ENCODE peak calls at places on chromosome 19, in seven cellular contexts. Y is stimulated activated CD4-positive, alpha-beta T cell treated with anti-CD3 and anti-CD28 coated beads, Interleukin-12 subunit alpha, Interleukin-12 subunit beta, amount 100 ng/mL, for 48 hours; U is ovary; Z is kidney epithelial cell; G is NCI-H748 treated with DMSO at 0.1 percent for 48 hours; D is H9; B is adrenal gland. P is an unnamed sample.

GRCh38 chr19:7863971-7864718 is 10.0 kb downstream of the PRR36 start:
- DNase-seq in Y (no peak), U (peak), Z (no peak), G (no peak), D (no peak), B (no peak), P (no peak)

GRCh38 chr19:32676186-32676894 is 692 bp downstream of the RGS9BP start:
- DNase-seq in Y (no peak), U (no peak), Z (no peak), G (peak), D (peak), B (peak), P (no peak)

GRCh38 chr19:47495478-47496372 is 11.7 kb upstream of the KPTN start:
- DNase-seq in Y (no peak), U (no peak), Z (no peak), G (no peak), D (no peak), B (no peak), P (peak)

GRCh38 chr19:1882089-1882785 is 3.1 kb downstream of the ABHD17A start:
- DNase-seq in Y (peak), U (no peak), Z (no peak), G (no peak), D (peak), B (no peak), P (no peak)

GRCh38 chr19:28318469-28319179 is 894.3 kb downstream of the UQCRFS1 start:
- DNase-seq in Y (no peak), U (no peak), Z (no peak), G (no peak), D (no peak), B (no peak), P (no peak)

GRCh38 chr19:15091918-15092753 is 10.1 kb downstream of the OR1I1 start:
- DNase-seq in Y (peak), U (no peak), Z (no peak), G (peak), D (peak), B (peak), P (peak)

GRCh38 chr19:56404705-56405056 is 549 bp downstream of the ZNF583 start:
- DNase-seq in Y (no peak), U (no peak), Z (no peak), G (no peak), D (no peak), B (peak), P (no peak)

GRCh38 chr19:49681830-49682229 is 4.8 kb downstream of the PRMT1 start:
- DNase-seq in Y (no peak), U (peak), Z (no peak), G (no peak), D (no peak), B (peak), P (no peak)

GRCh38 chr19:23071087-23071511 is 45.7 kb upstream of the ZNF730 start:
- DNase-seq in Y (no peak), U (peak), Z (no peak), G (peak), D (peak), B (no peak), P (no peak)

GRCh38 chr19:48696353-48697010 is 711 bp downstream of the FUT2 start:
- DNase-seq in Y (no peak), U (no peak), Z (no peak), G (no peak), D (peak), B (no peak), P (peak)

GRCh38 chr19:15161028-15161984 is 39.5 kb downstream of the NOTCH3 start:
- DNase-seq in Y (no peak), U (no peak), Z (no peak), G (no peak), D (no peak), B (no peak), P (no peak)

GRCh38 chr19:4575267-4575793 is 15.8 kb upstream of the SEMA6B start:
- DNase-seq in Y (no peak), U (peak), Z (peak), G (no peak), D (peak), B (peak), P (no peak)

GRCh38 chr19:50198431-50199253 is 4.8 kb upstream of the MYH14 start:
- DNase-seq in Y (no peak), U (no peak), Z (no peak), G (no peak), D (no peak), B (no peak), P (no peak)

GRCh38 chr19:33054623-33055022 is 10.1 kb downstream of the RHPN2 start:
- DNase-seq in Y (no peak), U (no peak), Z (no peak), G (no peak), D (no peak), B (no peak), P (no peak)

GRCh38 chr19:15810335-15810734 is 5.1 kb downstream of the OR10H1 start:
- DNase-seq in Y (no peak), U (no peak), Z (no peak), G (no peak), D (no peak), B (peak), P (no peak)

GRCh38 chr19:6239401-6239844 is 40.4 kb downstream of the MLLT1 start:
- DNase-seq in Y (no peak), U (peak), Z (no peak), G (no peak), D (no peak), B (peak), P (no peak)

GRCh38 chr19:39193785-39194184 is 3.0 kb upstream of the NCCRP1 start:
- DNase-seq in Y (no peak), U (no peak), Z (no peak), G (no peak), D (no peak), B (no peak), P (no peak)

GRCh38 chr19:33677745-33678426 is 56.1 kb downstream of the CHST8 start:
- DNase-seq in Y (no peak), U (no peak), Z (no peak), G (no peak), D (peak), B (no peak), P (no peak)

GRCh38 chr19:6056282-6056741 is 54.0 kb downstream of the RFX2 start:
- DNase-seq in Y (no peak), U (no peak), Z (no peak), G (no peak), D (no peak), B (no peak), P (no peak)

GRCh38 chr19:54379187-54379678 is 14.5 kb upstream of the LAIR1 start:
- DNase-seq in Y (no peak), U (no peak), Z (no peak), G (no peak), D (no peak), B (no peak), P (no peak)

GRCh38 chr19:12723643-12724426 is at the start of gene TNPO2:
- DNase-seq in Y (peak), U (peak), Z (peak), G (peak), D (peak), B (peak), P (peak)

GRCh38 chr19:51081476-51081875 is 1.2 kb downstream of the KLK14 start:
- DNase-seq in Y (no peak), U (no peak), Z (no peak), G (no peak), D (no peak), B (no peak), P (no peak)

GRCh38 chr19:18417250-18418033 is 1.8 kb upstream of the SSBP4 start:
- DNase-seq in Y (no peak), U (peak), Z (no peak), G (peak), D (peak), B (peak), P (no peak)

GRCh38 chr19:6272913-6273600 is 6.7 kb downstream of the MLLT1 start:
- DNase-seq in Y (no peak), U (no peak), Z (no peak), G (no peak), D (no peak), B (no peak), P (no peak)

GRCh38 chr19:14479985-14480694 is 5.0 kb upstream of the PTGER1 start:
- DNase-seq in Y (peak), U (no peak), Z (no peak), G (no peak), D (peak), B (no peak), P (no peak)

GRCh38 chr19:36488816-36489138 is 584 bp downstream of the ZNF566 start:
- DNase-seq in Y (peak), U (no peak), Z (no peak), G (peak), D (no peak), B (peak), P (peak)

GRCh38 chr19:21483589-21484170 is 21.7 kb upstream of the ZNF429 start:
- DNase-seq in Y (peak), U (peak), Z (no peak), G (no peak), D (peak), B (peak), P (no peak)

GRCh38 chr19:56321981-56322558 is 7.4 kb upstream of the ZSCAN5A start:
- DNase-seq in Y (no peak), U (no peak), Z (no peak), G (no peak), D (no peak), B (no peak), P (no peak)

GRCh38 chr19:29833614-29834261 is 21.9 kb downstream of the CCNE1 start:
- DNase-seq in Y (no peak), U (no peak), Z (no peak), G (no peak), D (no peak), B (no peak), P (no peak)

GRCh38 chr19:31270897-31271568 is 78.2 kb downstream of the TSHZ3 start:
- DNase-seq in Y (no peak), U (no peak), Z (no peak), G (no peak), D (no peak), B (no peak), P (no peak)

GRCh38 chr19:19461671-19462622 is 53.4 kb downstream of the TSSK6 start:
- DNase-seq in Y (no peak), U (peak), Z (no peak), G (no peak), D (peak), B (peak), P (peak)

GRCh38 chr19:4794971-4795370 is 3.4 kb downstream of the FEM1A start:
- DNase-seq in Y (no peak), U (no peak), Z (no peak), G (no peak), D (no peak), B (no peak), P (no peak)

GRCh38 chr19:34273121-34273845 is 18.9 kb downstream of the GARRE1 start:
- DNase-seq in Y (no peak), U (no peak), Z (no peak), G (no peak), D (no peak), B (no peak), P (no peak)

GRCh38 chr19:10523135-10523636 is 5.9 kb upstream of the S1PR5 start:
- DNase-seq in Y (no peak), U (no peak), Z (no peak), G (no peak), D (no peak), B (no peak), P (no peak)

GRCh38 chr19:1767464-1767933 is 14.2 kb downstream of the ONECUT3 start:
- DNase-seq in Y (no peak), U (peak), Z (no peak), G (no peak), D (no peak), B (peak), P (peak)

GRCh38 chr19:29568036-29568788 is 37.9 kb upstream of the POP4 start:
- DNase-seq in Y (no peak), U (no peak), Z (no peak), G (no peak), D (no peak), B (no peak), P (no peak)

GRCh38 chr19:31863122-31863521 is 482.3 kb upstream of the ZNF507 start:
- DNase-seq in Y (no peak), U (no peak), Z (no peak), G (no peak), D (no peak), B (no peak), P (no peak)

GRCh38 chr19:55691561-55692481 is 16.8 kb downstream of the EPN1 start:
- DNase-seq in Y (no peak), U (no peak), Z (no peak), G (no peak), D (no peak), B (no peak), P (no peak)

P was measured in cerebellum.